ENCODE peak calls at places on chromosome 15, in seven cellular contexts. R is A549, G is GM23248, Y is HFF-Myc, K is AG04449, F is AG10803, D is mesendoderm. S is an unnamed sample.

GRCh38 chr15:54099010-54099409 is 120.8 kb downstream of the UNC13C start:
- DNase-seq in Y (no peak), D (no peak), G (no peak), R (no peak), K (no peak), F (no peak), S (no peak)

GRCh38 chr15:34993877-34994276 is 5.8 kb upstream of the ZNF770 start:
- DNase-seq in F (no peak), Y (no peak), R (no peak), G (no peak), K (no peak), D (no peak), S (no peak)

GRCh38 chr15:64333986-64334385 is 22.0 kb downstream of the CSNK1G1 start:
- DNase-seq in K (no peak), R (peak; percentile 16), F (peak; percentile 17), Y (no peak), G (peak; percentile 55), D (no peak), S (no peak)

GRCh38 chr15:48868549-48868948 is 9.4 kb upstream of the EID1 start:
- DNase-seq in K (peak; percentile 54), D (no peak), F (peak; percentile 64), G (peak; percentile 68), Y (peak; percentile 71), R (peak; percentile 6), S (peak; percentile 93)

GRCh38 chr15:66827039-66827697 is 125.1 kb downstream of the SMAD6 start:
- DNase-seq in D (no peak), G (no peak), R (no peak), K (no peak), Y (no peak), F (no peak), S (no peak)

GRCh38 chr15:47398115-47398514 is 319.2 kb upstream of the SEMA6D start:
- DNase-seq in R (no peak), D (no peak), F (no peak), Y (no peak), K (no peak), G (no peak), S (no peak)

GRCh38 chr15:79943820-79944219 is 27.2 kb downstream of the BCL2A1 start:
- DNase-seq in F (no peak), D (no peak), Y (no peak), R (peak; percentile 73), G (peak; percentile 61), K (no peak), S (peak; percentile 63)

GRCh38 chr15:63948436-63948835 is 97.8 kb downstream of the DAPK2 start:
- DNase-seq in Y (no peak), K (no peak), G (no peak), R (no peak), D (no peak), F (no peak), S (no peak)

GRCh38 chr15:35999211-35999610 is 453.2 kb upstream of the DPH6 start:
- DNase-seq in F (no peak), K (no peak), Y (no peak), D (no peak), R (no peak), G (no peak), S (no peak)

GRCh38 chr15:64842099-64842940 is 605 bp downstream of the PLEKHO2 start:
- DNase-seq in G (peak; percentile 58), F (no peak), D (peak; percentile 51), R (peak; percentile 44), Y (no peak), K (no peak), S (peak; percentile 42)

GRCh38 chr15:92645731-92646130 is 9.8 kb downstream of the FAM174B start:
- DNase-seq in Y (no peak), R (no peak), K (no peak), G (no peak), D (no peak), F (no peak), S (no peak)

GRCh38 chr15:97501291-97501690 is 459.2 kb upstream of the ARRDC4 start:
- DNase-seq in K (no peak), R (no peak), F (no peak), G (no peak), Y (no peak), D (no peak), S (no peak)

GRCh38 chr15:69311319-69311721 is 12.6 kb downstream of the PAQR5 start:
- DNase-seq in R (peak; percentile 74), G (peak; percentile 45), Y (no peak), K (no peak), D (no peak), F (no peak), S (no peak)

GRCh38 chr15:58525926-58526538 is 94.2 kb downstream of the LIPC start:
- DNase-seq in D (no peak), F (peak; percentile 26), R (no peak), G (peak; percentile 60), Y (no peak), K (no peak), S (no peak)

GRCh38 chr15:90000175-90000923 is 775 bp upstream of the ZNF710 start:
- DNase-seq in R (no peak), K (no peak), G (peak; percentile 66), F (peak; percentile 25), Y (no peak), D (peak; percentile 59), S (peak; percentile 41)

GRCh38 chr15:72835289-72835890 is 51.8 kb upstream of the ADPGK start:
- DNase-seq in G (peak; percentile 17), R (peak; percentile 28), Y (no peak), F (no peak), K (no peak), D (peak; percentile 78), S (no peak)

GRCh38 chr15:33125883-33126535 is 68.5 kb downstream of the FMN1 start:
- DNase-seq in K (no peak), F (no peak), R (no peak), G (no peak), D (peak; percentile 83), Y (no peak), S (peak; percentile 41)

GRCh38 chr15:101026686-101027272 is 107.6 kb downstream of the LRRK1 start:
- DNase-seq in G (no peak), K (no peak), D (no peak), Y (no peak), F (no peak), R (no peak), S (no peak)

GRCh38 chr15:29470794-29471193 is 201.2 kb upstream of the NSMCE3 start:
- DNase-seq in F (no peak), R (peak; percentile 49), K (no peak), Y (no peak), G (no peak), D (no peak), S (no peak)

GRCh38 chr15:40011303-40011702 is 27.7 kb downstream of the SRP14 start:
- DNase-seq in K (no peak), D (no peak), G (no peak), Y (no peak), F (no peak), R (no peak), S (no peak)

GRCh38 chr15:88605507-88606436 is 15.4 kb upstream of the AEN start:
- DNase-seq in Y (no peak), D (peak; percentile 79), G (peak; percentile 60), F (peak; percentile 12), R (no peak), K (no peak), S (peak; percentile 47)

DNA sequence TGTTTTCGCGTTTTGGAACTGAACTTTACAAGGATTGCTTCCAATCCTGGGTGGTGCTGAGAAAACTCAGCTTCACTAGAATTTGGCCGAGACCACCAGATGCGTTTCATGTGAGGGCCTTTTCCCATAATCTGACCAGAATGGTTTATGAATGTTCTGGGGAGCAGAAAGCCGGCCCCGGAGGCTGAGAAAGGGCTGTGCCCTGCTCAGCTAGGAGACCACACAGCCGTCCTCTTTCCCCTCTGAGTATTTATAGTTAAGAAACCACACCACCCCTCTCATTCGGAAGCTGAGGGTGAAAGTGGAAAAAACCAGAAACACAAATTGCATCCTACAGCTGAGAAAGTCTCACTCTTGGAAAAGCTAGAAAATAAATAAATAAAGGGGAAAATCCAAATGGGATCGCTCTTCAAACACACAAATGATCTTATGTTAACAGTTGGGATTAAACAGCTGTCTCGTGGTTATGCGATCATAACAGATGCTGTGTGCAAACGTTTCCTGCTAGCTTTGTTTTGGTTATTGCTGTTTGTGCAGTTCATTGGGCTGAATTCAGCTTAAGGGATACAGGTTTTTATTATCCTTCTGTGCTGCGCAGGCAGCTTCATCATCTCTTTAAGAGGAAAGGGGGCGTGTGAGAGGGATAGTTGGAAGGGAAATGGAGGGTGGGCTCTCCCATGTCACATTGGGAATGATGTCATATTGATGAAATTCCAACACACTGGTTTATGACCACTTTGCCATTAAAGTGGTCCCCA is 1026.2 kb upstream of the NR2F2 start:
- DNase-seq in K (no peak), R (no peak), G (peak; percentile 30), D (no peak), F (peak; percentile 29), Y (peak; percentile 48), S (peak; percentile 98)
- H3K4me3 ChIP-seq in K (no peak overlapping the region), R (no peak overlapping the region), G (no peak overlapping the region), D (no peak overlapping the region), F (no peak overlapping the region), Y (peak overlapping the region; percentile 2), S (peak overlapping the region; percentile 13)

DNA sequence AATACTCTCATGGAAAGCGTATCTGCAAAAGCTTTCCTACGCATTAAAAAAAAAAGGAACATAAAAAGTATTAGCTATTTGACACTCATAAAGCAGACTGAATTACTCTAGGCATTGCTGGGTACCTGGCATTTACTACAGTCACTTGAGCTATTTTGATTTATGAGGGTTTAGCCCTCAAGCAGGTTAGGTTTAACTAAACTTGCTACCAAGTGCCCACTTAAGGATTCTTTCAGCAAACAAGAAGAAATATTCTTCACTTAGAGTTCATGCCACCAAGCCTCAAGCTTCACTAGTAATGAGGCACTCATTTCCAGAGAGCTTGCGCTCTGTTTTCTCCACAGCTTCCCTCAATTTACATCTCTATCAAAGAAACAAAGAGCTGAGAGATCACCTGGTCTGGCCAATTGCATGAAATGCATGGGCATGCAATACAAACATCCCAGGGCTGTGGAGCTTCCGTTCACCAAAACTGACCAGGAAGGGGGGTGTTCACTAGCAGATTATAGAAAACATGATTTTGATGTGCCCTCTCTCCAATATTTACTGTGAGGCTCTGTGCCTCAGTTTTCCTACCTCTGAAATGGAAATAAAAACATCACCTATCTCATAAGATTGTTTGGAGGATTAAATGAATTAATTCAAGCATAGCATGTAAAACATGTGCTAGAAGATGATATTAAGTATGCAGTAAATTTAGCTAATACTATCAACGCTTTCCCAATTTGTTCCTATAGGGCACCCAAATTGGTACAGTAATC is 217.3 kb downstream of the RORA start:
- DNase-seq in F (no peak), Y (no peak), D (peak; percentile 61), R (no peak), G (no peak), K (no peak), S (no peak)
- H3K4me3 ChIP-seq in F (no peak overlapping the region), Y (no peak overlapping the region), D (no peak overlapping the region), R (no peak overlapping the region), G (no peak overlapping the region), K (no peak overlapping the region), S (no peak overlapping the region)

DNA sequence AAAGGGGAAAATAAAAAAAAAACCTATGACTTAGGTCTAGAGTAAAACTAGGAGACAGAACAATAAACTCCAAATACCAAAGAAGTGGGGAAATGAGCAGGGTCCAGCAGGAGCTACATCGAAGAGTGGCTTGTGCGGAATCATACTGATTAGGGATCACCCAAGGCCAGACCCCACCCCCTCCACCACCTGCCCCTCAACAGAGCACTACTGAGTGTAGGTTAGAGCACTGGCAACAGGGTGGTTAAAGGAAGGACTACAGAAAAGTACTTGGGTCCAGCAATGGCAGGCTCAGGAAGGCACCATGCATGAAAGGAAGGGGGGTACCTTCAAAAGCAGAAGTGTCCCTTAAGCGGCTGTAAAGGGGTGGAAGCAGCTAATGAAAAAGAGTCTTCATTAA is 96.2 kb downstream of the UBE3A start:
- DNase-seq in D (no peak), R (no peak), G (no peak), F (no peak), K (no peak), Y (no peak), S (no peak)
- H3K4me3 ChIP-seq in D (no peak overlapping the region), R (no peak overlapping the region), G (no peak overlapping the region), F (no peak overlapping the region), K (no peak overlapping the region), Y (no peak overlapping the region), S (no peak overlapping the region)

GRCh38 chr15:67827561-67828378 is 2.5 kb downstream of the SKOR1 start:
- DNase-seq in D (no peak), K (no peak), F (no peak), Y (no peak), R (no peak), G (no peak), S (no peak)
- H3K4me3 ChIP-seq in D (no peak overlapping the region), K (no peak overlapping the region), F (no peak overlapping the region), Y (no peak overlapping the region), R (peak overlapping the region; percentile 23), G (no peak overlapping the region), S (no peak overlapping the region)

S was measured in fibroblast of villous mesenchyme.